ENCODE peak calls at places on chromosomes 16 and 17, in ten cellular contexts. C is stimulated activated CD4-positive, alpha-beta T cell treated with anti-CD3 and anti-CD28 coated beads, Interleukin-4, amount 100 ng/mL, for 4 hours; W is activated naive CD4-positive, alpha-beta T cell; G is activated T-helper 1 cell treated with anti-CD3 and anti-CD28 coated beads, Interleukin-12 subunit alpha, Interleukin-12 subunit beta, Interleukin-2, Interleukin-4 antibody, amounts not matched to agents 30 ng/mL and 10 ng/mL and 1 ng/mL, durations not matched to agents 14 hours and 24 hours and 36 hours; K is frontal cortex; J is coronary artery; H is effector CD4-positive, alpha-beta T cell; E is osteocyte; N is Caco-2; F is cerebellar cortex. D is an unnamed sample.

GRCh38 chr16:77844801-77845200 is 56.4 kb downstream of the VAT1L start:
- DNase-seq in C (no peak), W (no peak), G (no peak), K (no peak), J (no peak), H (no peak), E (no peak), N (no peak), F (no peak), D (no peak)

GRCh38 chr16:58236231-58236690 is 38.4 kb upstream of the CSNK2A2 start:
- DNase-seq in C (peak), W (peak), G (peak), K (peak), J (no peak), H (peak), E (no peak), N (peak), F (peak), D (peak)

GRCh38 chr17:40485851-40486512 is 15.4 kb downstream of the TNS4 start:
- DNase-seq in C (no peak), W (no peak), G (no peak), K (no peak), J (no peak), H (no peak), E (no peak), N (no peak), F (no peak), D (no peak)

GRCh38 chr17:78528541-78528940 is 48.7 kb downstream of the DNAH17 start:
- DNase-seq in C (no peak), W (no peak), G (no peak), K (no peak), J (no peak), H (no peak), E (no peak), N (no peak), F (no peak), D (no peak)

GRCh38 chr16:86306811-86307517 is 203.4 kb upstream of the FOXF1 start:
- DNase-seq in C (no peak), W (no peak), G (no peak), K (no peak), J (no peak), H (no peak), E (no peak), N (no peak), F (no peak), D (no peak)

GRCh38 chr17:75077490-75078096 is 10.2 kb upstream of the SLC16A5 start:
- DNase-seq in C (peak), W (peak), G (peak), K (peak), J (no peak), H (peak), E (no peak), N (peak), F (peak), D (peak)

GRCh38 chr16:31333686-31334649 is 21.0 kb upstream of the ITGAX start:
- DNase-seq in C (no peak), W (no peak), G (no peak), K (no peak), J (no peak), H (no peak), E (peak), N (peak), F (peak), D (no peak)

GRCh38 chr17:29562615-29563014 is 4.2 kb downstream of the ABHD15 start:
- DNase-seq in C (no peak), W (no peak), G (no peak), K (no peak), J (peak), H (no peak), E (peak), N (no peak), F (no peak), D (no peak)

D was measured in activated CD4-positive, CD25-positive, alpha-beta regulatory T cell treated with anti-CD3 and anti-CD28 coated beads, Interleukin-2, amount 50 U/mL, for 72 hours.